ENCODE peak calls at places on chromosomes 3 and 15, in six cellular contexts. T is SK-N-SH, B is MM.1S, V is H9, N is GM23248, U is neuronal stem cell. H is an unnamed sample.

GRCh38 chr15:81296673-81297072 is 27.3 kb downstream of the STARD5 start:
- DNase-seq in N (no peak), B (peak), V (no peak), U (no peak), T (no peak), H (no peak)

GRCh38 chr15:94004697-94005096 is 226.7 kb upstream of the MCTP2 start:
- DNase-seq in T (no peak), B (no peak), N (no peak), U (no peak), V (no peak), H (no peak)

GRCh38 chr3:29186131-29186599 is 94.7 kb upstream of the RBMS3 start:
- DNase-seq in B (no peak), U (no peak), T (no peak), N (peak), V (no peak), H (peak)

GRCh38 chr3:196641278-196642058 is 2.0 kb downstream of the NRROS start:
- DNase-seq in B (no peak), N (no peak), U (no peak), V (no peak), T (no peak), H (no peak)

GRCh38 chr15:73051811-73052678 is at the start of gene NEO1:
- DNase-seq in B (peak), U (peak), T (peak), N (peak), V (peak), H (peak)

GRCh38 chr3:151156618-151157216 is 46.3 kb downstream of the GPR171 start:
- DNase-seq in U (peak), N (peak), B (peak), V (no peak), T (peak), H (peak)

GRCh38 chr15:85589873-85590272 is 204.9 kb downstream of the KLHL25 start:
- DNase-seq in V (no peak), N (peak), U (no peak), B (no peak), T (no peak), H (peak)

GRCh38 chr15:96053039-96054021 is 277.2 kb upstream of the NR2F2 start:
- DNase-seq in V (peak), B (peak), U (peak), N (peak), T (peak), H (peak)

GRCh38 chr3:194741916-194742315 is 56.2 kb downstream of the FAM43A start:
- DNase-seq in T (no peak), N (no peak), U (no peak), V (no peak), B (no peak), H (no peak)

GRCh38 chr3:105806361-105806760 is 62.5 kb downstream of the CBLB start:
- DNase-seq in N (peak), T (no peak), B (no peak), U (no peak), V (no peak), H (peak)

GRCh38 chr15:57640935-57641682 is 49.4 kb downstream of the MYZAP start:
- DNase-seq in N (peak), B (peak), T (peak), V (no peak), U (peak), H (peak)

GRCh38 chr15:83747050-83747717 is 93.3 kb downstream of the ADAMTSL3 start:
- DNase-seq in T (no peak), U (no peak), V (peak), N (peak), B (peak), H (peak)
- H2AFZ ChIP-seq in T (no peak), U (no peak), V (no peak), N (no peak), B (no peak), H (no peak)

DNA sequence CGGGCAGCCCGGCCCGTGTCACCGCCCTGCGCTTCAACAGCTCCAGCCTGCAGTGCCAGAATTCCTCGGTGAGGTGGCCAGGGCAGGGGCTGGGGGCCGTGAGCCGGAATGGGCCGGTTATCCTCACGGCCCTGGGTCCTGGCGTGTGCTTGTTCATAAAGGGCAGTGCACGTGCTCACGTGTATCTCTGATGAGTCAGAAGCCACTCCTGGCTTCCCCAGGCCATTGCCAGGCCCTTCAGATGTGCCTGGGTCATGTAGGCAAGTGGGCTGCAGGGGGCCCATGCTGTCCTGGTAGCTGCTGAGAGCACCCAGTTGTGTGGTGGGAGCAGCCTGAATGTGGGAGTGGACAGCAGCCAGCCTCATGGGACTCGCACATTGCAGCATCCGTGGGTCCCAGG is 29.2 kb downstream of the PLXNA1 start:
- DNase-seq in U (no peak), B (no peak), V (no peak), N (peak), T (no peak), H (peak)
- H3K9ac ChIP-seq in U (peak), B (no peak), V (no peak), N (peak), T (no peak), H (no peak)

GRCh38 chr3:12974316-12974715 is 98.9 kb downstream of the IQSEC1 start:
- DNase-seq in U (no peak), V (no peak), B (no peak), N (no peak), T (no peak), H (no peak)

GRCh38 chr3:12974819-12975218 is 98.4 kb downstream of the IQSEC1 start:
- DNase-seq in V (no peak), U (no peak), N (no peak), B (no peak), T (no peak), H (no peak)

GRCh38 chr3:12972791-12973702 is 100.2 kb downstream of the IQSEC1 start:
- DNase-seq in V (no peak), U (no peak), T (no peak), B (no peak), N (no peak), H (no peak)

GRCh38 chr3:12972043-12972442 is 101.2 kb downstream of the IQSEC1 start:
- DNase-seq in N (no peak), T (no peak), B (no peak), V (no peak), U (no peak), H (no peak)

DNA sequence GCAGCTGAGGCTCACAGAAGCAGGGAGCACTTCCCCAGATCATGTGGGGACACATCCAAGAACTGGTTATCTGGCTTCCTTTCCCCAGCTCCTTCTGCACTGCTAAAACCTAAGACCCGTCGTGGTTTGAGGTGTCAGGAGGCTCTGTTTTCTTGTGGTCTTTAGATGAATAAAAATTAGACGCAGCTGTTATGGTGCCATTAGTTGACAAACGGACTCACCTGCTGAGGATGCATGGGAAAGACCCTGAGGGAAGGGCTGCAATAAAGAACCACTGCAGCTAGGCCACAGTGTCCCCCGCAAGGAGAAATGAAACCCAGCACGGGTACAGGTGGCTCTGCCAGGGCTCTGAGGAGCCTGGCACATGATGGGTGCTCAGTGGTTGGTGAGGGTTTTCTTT is 99.4 kb downstream of the IQSEC1 start:
- DNase-seq in B (peak), V (no peak), N (no peak), T (no peak), U (no peak), H (no peak)
- H3K27ac ChIP-seq in B (peak), V (no peak), N (no peak), T (no peak), U (no peak), H (no peak)

GRCh38 chr3:3110749-3111361 is 681 bp upstream of the IL5RA start:
- DNase-seq in U (no peak), V (no peak), B (no peak), N (no peak), T (no peak), H (no peak)
- H2AFZ ChIP-seq in U (peak), V (peak), B (no peak), N (no peak), T (no peak), H (no peak)

DNA sequence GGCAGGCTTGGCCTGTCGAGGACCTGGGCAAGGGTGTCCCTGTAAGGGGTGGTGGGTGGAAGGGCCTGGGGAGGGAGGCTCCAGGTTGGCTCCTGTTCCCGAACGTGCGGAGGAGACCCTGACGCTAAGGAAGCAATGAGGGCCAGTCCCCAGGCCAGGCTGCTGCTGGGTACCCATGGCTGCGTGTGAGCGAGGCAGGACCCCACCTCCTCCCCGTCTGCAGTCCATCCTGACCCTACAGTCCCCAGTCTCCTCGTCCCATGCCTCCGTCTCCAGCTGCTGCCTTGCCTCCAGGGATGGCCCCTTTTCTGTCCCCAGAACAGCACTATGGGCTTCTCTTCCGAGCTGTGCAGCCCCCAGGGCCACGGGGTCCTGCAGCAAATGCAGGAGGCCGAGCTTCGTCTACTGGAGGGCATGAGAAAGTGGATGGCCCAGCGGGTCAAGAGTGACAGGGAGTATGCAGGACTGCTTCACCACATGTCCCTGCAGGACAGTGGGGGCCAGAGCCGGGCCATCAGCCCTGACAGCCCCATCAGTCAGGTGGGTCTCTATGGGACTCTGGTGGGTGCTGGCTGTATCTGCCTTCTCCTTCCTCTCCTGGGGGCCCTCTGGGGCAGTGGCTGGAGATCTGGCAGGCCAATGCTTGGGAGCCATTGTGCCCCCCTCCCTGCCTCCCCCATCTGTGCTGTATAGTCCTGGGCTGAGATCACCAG is 571 bp downstream of the FES start:
- DNase-seq in N (no peak), B (no peak), V (no peak), U (no peak), T (no peak), H (no peak)
- H3K9ac ChIP-seq in N (peak), B (no peak), V (no peak), U (peak), T (no peak), H (peak)

DNA sequence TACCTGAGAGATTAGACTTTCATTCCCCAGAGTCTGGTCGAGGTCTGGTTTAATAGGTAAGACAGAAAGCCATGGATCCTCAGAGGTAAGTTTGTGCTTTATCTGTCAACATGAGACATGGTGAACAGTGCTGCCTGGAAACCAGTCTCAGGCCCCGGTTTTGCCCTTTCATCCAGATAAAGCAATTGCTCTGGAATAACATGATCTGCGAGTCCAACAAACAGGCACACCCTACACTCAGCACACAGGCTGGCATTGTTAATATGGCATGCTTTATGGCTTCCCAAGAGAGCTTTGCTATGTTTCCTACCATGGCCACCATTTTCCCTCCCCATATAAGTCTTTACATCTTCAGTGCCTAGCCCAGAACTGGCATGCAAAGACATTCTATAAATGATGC is 30.1 kb upstream of the MNS1 start:
- DNase-seq in V (no peak), B (no peak), U (no peak), N (no peak), T (no peak), H (no peak)
- H3K27ac ChIP-seq in V (no peak), B (no peak), U (no peak), N (no peak), T (no peak), H (no peak)

GRCh38 chr3:76353683-76354082 is 568.3 kb upstream of the ZNF717 start:
- DNase-seq in B (no peak), V (no peak), N (no peak), U (no peak), T (no peak), H (no peak)
- H2AFZ ChIP-seq in B (no peak), V (no peak), N (no peak), U (no peak), T (no peak), H (no peak)

GRCh38 chr15:41790756-41791546 is 16.7 kb downstream of the MAPKBP1 start:
- DNase-seq in U (no peak), N (peak), T (no peak), B (no peak), V (no peak), H (peak)
- H3K9ac ChIP-seq in U (no peak), N (peak), T (peak), B (no peak), V (no peak), H (peak)